ENCODE peak calls at places on chromosome 4, in six cellular contexts. S, T, A, H, G and K are unnamed samples.

GRCh38 chr4:136637071-136637777 is 895.1 kb downstream of the PCDH18 start:
- DNase-seq in S (no peak), T (peak), A (peak), H (peak), G (peak), K (peak)

GRCh38 chr4:26490111-26490979 is at the start of gene CCKAR:
- DNase-seq in S (no peak), T (no peak), A (no peak), H (no peak), G (no peak), K (no peak)

GRCh38 chr4:86977621-86978184 is 42.9 kb downstream of the AFF1 start:
- DNase-seq in S (peak), T (peak), A (no peak), H (peak), G (peak), K (peak)

GRCh38 chr4:157096439-157096838 is 20.5 kb downstream of the GLRB start:
- DNase-seq in S (no peak), T (no peak), A (no peak), H (no peak), G (peak), K (no peak)

GRCh38 chr4:78220283-78220682 is 163.2 kb downstream of the FRAS1 start:
- DNase-seq in S (no peak), T (peak), A (no peak), H (no peak), G (no peak), K (no peak)

GRCh38 chr4:120843840-120844527 is 78.5 kb downstream of the PRDM5 start:
- DNase-seq in S (no peak), T (no peak), A (no peak), H (peak), G (no peak), K (peak)

GRCh38 chr4:95637047-95637600 is 88.4 kb upstream of the UNC5C start:
- DNase-seq in S (no peak), T (no peak), A (no peak), H (peak), G (peak), K (no peak)

GRCh38 chr4:55393461-55394320 is 2.1 kb upstream of the TMEM165 start:
- DNase-seq in S (no peak), T (no peak), A (no peak), H (no peak), G (no peak), K (peak)

GRCh38 chr4:166842795-166843261 is 391.5 kb downstream of the SPOCK3 start:
- DNase-seq in S (no peak), T (no peak), A (no peak), H (no peak), G (no peak), K (no peak)

GRCh38 chr4:39609454-39609911 is 29.2 kb downstream of the SMIM14 start:
- DNase-seq in S (peak), T (peak), A (no peak), H (peak), G (no peak), K (peak)

GRCh38 chr4:17771284-17771908 is 10.0 kb downstream of the FAM184B start:
- DNase-seq in S (no peak), T (no peak), A (no peak), H (no peak), G (no peak), K (no peak)

GRCh38 chr4:102586644-102587021 is 85.5 kb downstream of the NFKB1 start:
- DNase-seq in S (peak), T (no peak), A (no peak), H (no peak), G (no peak), K (no peak)

GRCh38 chr4:17934286-17934685 is 87.3 kb downstream of the LCORL start:
- DNase-seq in S (no peak), T (no peak), A (no peak), H (no peak), G (no peak), K (no peak)

GRCh38 chr4:106104276-106104675 is 209.0 kb downstream of the NPNT start:
- DNase-seq in S (no peak), T (no peak), A (no peak), H (no peak), G (no peak), K (no peak)

GRCh38 chr4:61520688-61521160 is 320.6 kb downstream of the ADGRL3 start:
- DNase-seq in S (no peak), T (no peak), A (no peak), H (no peak), G (peak), K (no peak)

GRCh38 chr4:47106561-47106960 is 75.2 kb downstream of the GABRB1 start:
- DNase-seq in S (no peak), T (no peak), A (no peak), H (no peak), G (no peak), K (no peak)

GRCh38 chr4:118034061-118034785 is at the start of gene NDST3:
- DNase-seq in S (no peak), T (peak), A (no peak), H (peak), G (peak), K (peak)

GRCh38 chr4:144583658-144584057 is 62.3 kb upstream of the HHIP start:
- DNase-seq in S (no peak), T (no peak), A (no peak), H (peak), G (peak), K (no peak)

GRCh38 chr4:105944535-105944934 is 49.3 kb downstream of the NPNT start:
- DNase-seq in S (no peak), T (no peak), A (no peak), H (no peak), G (no peak), K (no peak)

GRCh38 chr4:55951191-55951922 is 2.6 kb downstream of the CEP135 start:
- DNase-seq in S (no peak), T (no peak), A (no peak), H (no peak), G (no peak), K (no peak)

GRCh38 chr4:185209031-185209851 is at the start of gene SNX25:
- DNase-seq in S (no peak), T (peak), A (peak), H (peak), G (peak), K (peak)

GRCh38 chr4:147355849-147356248 is 125.0 kb upstream of the EDNRA start:
- DNase-seq in S (no peak), T (no peak), A (no peak), H (peak), G (peak), K (no peak)

GRCh38 chr4:163748474-163748873 is 254.0 kb downstream of the TMA16 start:
- DNase-seq in S (no peak), T (no peak), A (no peak), H (peak), G (no peak), K (no peak)

GRCh38 chr4:184039963-184040383 is 134.9 kb downstream of the STOX2 start:
- DNase-seq in S (no peak), T (no peak), A (no peak), H (no peak), G (no peak), K (peak)

GRCh38 chr4:98030059-98030458 is 113.2 kb downstream of the STPG2 start:
- DNase-seq in S (no peak), T (no peak), A (no peak), H (no peak), G (no peak), K (no peak)

GRCh38 chr4:98026362-98026761 is 116.9 kb downstream of the STPG2 start:
- DNase-seq in S (no peak), T (no peak), A (no peak), H (no peak), G (no peak), K (peak)

DNA sequence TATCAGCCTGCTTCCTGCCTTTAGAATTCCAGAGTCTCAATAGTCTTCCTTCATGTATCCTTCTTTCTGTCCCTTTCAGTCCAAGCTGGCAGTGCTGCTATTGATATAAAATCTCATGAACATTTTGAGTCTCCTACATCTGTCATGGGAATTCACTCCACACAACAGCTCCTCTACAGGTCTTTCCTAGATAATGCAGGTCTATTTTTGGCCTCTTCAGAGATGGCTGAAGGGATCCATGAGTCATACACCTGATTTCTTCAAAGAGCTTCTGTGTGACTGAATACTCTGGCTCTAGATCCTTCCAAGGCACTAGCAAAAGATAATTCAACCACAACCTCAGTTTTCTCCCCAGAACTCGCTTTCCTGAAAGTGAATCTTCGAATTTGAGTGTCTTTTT is 115.4 kb downstream of the STPG2 start:
- DNase-seq in S (no peak), T (no peak), A (no peak), H (peak), G (no peak), K (peak)
- TF ChIP-seq CTCF in S (no peak), T (no peak), A (no peak), H (no peak), G (no peak), K (no peak)

GRCh38 chr4:24104173-24104572 is 214.3 kb upstream of the PPARGC1A start:
- DNase-seq in S (no peak), T (no peak), A (no peak), H (no peak), G (no peak), K (no peak)

GRCh38 chr4:24102621-24103020 is 212.8 kb upstream of the PPARGC1A start:
- DNase-seq in S (no peak), T (no peak), A (no peak), H (no peak), G (no peak), K (no peak)

GRCh38 chr4:24103434-24104168 is 213.8 kb upstream of the PPARGC1A start:
- DNase-seq in S (no peak), T (no peak), A (no peak), H (no peak), G (no peak), K (no peak)

GRCh38 chr4:24105183-24106039 is 215.6 kb upstream of the PPARGC1A start:
- DNase-seq in S (no peak), T (no peak), A (no peak), H (no peak), G (no peak), K (no peak)
- H3K4me3 ChIP-seq in S (no peak), T (no peak), A (no peak), H (no peak), G (no peak), K (no peak)

DNA sequence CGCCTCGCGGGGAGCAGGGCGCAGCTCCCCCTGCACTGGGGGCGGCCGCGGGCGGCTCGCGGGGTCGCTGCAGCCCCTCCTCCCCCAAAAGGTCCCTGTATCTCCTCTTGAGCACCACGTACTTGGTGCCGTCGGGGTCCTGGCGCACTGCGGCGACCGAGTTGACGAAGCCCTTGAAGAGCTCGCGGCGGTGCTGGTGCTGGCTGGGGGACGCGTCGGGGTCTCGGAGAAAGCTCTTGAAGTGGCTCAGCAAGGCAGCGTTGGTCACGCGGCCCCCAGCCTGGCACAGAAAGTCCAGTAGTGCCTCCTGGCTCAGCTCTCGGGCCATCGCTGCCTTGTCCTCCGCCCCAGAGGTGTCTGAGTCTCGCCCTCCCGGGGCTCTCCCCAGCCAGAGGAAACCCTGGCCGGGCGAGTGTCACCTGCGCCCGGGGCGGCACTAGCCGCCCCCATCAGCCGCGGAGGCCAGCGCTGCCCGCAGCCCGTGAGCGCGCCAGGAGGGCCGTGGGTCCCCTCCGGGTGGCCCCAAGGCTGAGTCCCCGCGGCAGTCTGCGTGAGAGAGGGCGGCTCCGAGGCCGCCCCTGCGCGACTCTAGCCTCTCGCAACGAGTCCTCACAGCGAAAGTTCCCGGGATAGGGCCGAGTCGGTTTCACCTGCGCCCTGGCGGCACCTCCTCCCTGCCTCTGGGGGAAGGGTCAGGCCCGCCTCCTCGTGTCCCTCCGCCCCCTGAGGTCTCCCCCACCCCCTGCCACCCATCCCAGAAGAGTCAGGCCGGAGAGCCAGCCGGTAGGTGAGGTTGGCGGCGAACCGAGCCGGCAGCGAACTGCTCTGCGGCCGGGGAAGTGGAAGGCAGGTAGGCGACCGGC is at the start of gene SOWAHB:
- DNase-seq in S (no peak), T (peak), A (no peak), H (no peak), G (peak), K (no peak)
- TF ChIP-seq MYC in S (no peak), T (peak), A (no peak), H (no peak), G (no peak), K (no peak)

DNA sequence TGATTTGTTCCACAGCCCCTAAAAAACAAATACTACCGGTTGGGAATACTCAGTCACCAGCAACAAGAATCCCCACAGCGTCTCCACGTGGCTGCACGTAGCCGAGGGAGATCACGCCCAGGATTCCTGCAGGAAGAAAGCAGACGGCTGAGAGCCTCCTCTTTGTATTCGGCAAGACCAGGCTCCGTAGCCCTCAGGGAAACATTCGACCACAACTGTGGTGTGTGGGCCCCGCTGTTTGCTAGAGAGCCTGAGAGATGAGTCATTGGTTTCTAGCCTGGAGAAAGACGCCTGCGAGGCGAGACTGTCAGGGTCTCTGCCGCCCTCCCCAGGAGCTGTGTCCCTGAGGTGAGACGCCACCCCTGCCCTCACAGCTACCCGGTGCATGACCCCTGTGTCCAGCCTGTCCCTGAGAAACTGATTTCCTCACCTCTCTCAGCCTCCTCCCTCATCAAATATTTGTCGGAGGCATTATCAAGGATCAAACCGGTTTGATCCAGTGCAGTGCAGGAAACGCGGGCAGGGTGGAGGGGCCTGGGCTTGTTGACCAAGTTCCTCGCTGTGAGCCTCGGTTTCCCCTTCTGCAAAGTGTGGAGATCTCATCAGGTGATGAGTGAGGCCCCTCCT is 4.7 kb upstream of the S100P start:
- DNase-seq in S (no peak), T (peak), A (peak), H (peak), G (peak), K (peak)
- TF ChIP-seq CTCF in S (no peak), T (peak), A (no peak), H (no peak), G (no peak), K (peak)

DNA sequence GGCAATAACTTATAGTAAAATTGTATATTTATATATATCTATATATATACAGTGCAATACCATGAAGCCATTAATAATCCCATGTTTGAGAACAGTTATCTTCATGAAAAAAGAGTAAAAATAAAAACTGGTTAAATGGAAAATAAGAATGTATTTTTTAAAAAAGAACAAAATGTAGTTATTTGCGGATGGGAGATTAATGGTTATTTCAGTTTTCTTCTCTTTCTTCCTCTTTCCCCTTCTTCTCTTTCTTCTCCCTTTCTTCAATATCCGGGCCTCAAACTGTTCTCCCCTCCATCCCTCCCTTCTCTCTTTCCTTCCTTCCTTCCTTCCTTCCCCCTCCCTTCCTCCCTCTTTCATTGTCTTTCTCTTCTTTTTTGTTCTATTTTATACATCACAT is 1301.7 kb upstream of the IGFBP7 start:
- DNase-seq in S (no peak), T (no peak), A (no peak), H (no peak), G (no peak), K (no peak)
- H3K4me3 ChIP-seq in S (no peak), T (no peak), A (no peak), H (no peak), G (no peak), K (no peak)

GRCh38 chr4:125322363-125322730 is 7.6 kb downstream of the FAT4 start:
- DNase-seq in S (no peak), T (no peak), A (no peak), H (no peak), G (peak), K (no peak)
- TF ChIP-seq MYC in S (no peak), T (no peak), A (no peak), H (no peak), G (no peak), K (no peak)

DNA sequence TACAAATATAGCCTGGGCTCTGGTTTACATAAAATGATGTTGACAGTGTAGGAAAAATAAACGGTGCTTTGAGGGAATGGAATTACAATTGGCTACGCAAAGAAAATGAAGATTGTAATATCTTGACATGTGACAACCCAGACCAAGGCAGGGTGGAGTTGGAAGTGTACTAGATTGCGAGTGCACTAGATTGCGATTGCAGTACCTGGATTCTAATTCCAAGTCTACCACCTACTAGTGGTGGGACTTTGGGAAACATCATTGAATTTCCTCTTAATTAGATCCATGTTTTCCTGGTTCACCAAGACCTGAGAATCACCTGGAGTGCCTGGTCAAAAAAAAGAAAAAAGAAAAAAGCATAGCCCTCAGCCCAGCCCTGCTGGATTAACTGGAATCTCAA is 18.6 kb downstream of the EGF start:
- DNase-seq in S (no peak), T (no peak), A (no peak), H (no peak), G (no peak), K (no peak)
- TF ChIP-seq CTCF in S (no peak), T (no peak), A (no peak), H (no peak), G (no peak), K (no peak)

DNA sequence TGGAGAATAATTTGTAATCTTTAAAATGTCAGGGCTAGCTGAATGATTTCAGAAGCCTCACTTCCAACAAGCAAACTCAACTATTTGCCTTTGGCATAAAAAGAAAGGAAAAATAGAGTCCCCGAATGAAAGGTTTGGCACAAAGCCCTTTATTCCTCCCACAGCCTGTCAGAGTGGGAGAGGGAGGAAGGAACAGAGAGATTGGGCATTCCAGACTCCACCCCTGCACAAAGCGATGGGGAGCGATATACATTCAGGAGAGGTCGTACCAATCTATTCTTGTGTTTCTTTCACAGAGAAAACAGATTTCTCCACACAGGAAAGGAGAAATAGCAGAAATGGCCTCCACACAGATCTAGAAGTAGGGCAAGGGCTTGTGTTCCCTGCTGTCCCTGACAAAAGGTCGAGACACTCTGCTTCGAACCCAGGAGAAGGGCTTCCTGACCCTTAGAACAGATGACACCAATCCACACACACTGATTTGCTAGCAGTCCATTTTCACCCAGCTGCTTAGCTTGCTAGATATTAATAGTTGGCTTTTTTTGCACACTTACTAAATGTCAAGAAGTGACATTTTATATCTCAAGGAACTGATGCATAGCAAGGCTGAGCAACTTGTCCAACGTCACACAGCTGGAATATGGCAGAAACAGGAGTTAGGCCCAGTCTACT is 197.4 kb downstream of the MAML3 start:
- DNase-seq in S (no peak), T (no peak), A (no peak), H (no peak), G (peak), K (no peak)
- H3K4me3 ChIP-seq in S (no peak), T (no peak), A (no peak), H (no peak), G (no peak), K (no peak)

DNA sequence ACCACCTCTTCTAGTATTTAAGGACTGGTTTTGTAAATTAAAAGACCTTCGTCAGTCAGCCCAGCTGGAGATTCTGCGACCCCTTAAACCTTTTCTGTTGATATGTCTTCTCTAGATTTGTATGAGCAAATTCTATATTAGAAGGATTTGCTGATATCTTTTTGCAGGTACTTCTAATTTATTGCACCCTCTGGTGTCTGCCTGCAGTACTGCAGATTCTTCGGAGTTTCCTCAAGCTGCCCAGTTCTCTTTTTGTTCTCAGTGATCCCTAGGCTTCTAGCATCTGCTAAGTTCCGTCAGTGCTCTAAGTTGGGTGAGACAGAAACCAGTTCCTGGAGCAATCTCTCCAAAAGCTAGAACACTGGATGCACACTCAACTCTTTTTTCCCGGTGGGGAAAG is 545.2 kb downstream of the C4orf33 start:
- DNase-seq in S (peak), T (peak), A (peak), H (peak), G (peak), K (peak)
- TF ChIP-seq MYC in S (no peak), T (no peak), A (no peak), H (no peak), G (no peak), K (no peak)